ENCODE peak calls at places on chromosomes 11 and 22, in nine cellular contexts. B is ascending aorta, D is GM20000, N is AG10803, S is ecto neural progenitor cell, V is PC-9, Q is progenitor cell of endocrine pancreas, E is MG63, G is NCI-H1417. X is an unnamed sample.
A peak's percentile ranks its signal among the peaks of the same experiment; 100 is the strongest.

GRCh38 chr22:35491908-35492380 is 48.7 kb upstream of the RASD2 start:
- DNase-seq in B (no peak), D (no peak), N (no peak), S (no peak), V (no peak), Q (no peak), E (no peak), G (no peak), X (no peak)

GRCh38 chr11:78300108-78300507 is 111.4 kb downstream of the USP35 start:
- DNase-seq in B (no peak), D (no peak), N (no peak), S (no peak), V (no peak), Q (no peak), E (no peak), G (no peak), X (no peak)

GRCh38 chr22:45671051-45671782 is 417 bp upstream of the ATXN10 start:
- DNase-seq in B (no peak), D (no peak), N (peak; percentile 23), S (peak; percentile 58), V (no peak), Q (peak; percentile 12), E (no peak), G (peak; percentile 9), X (no peak)

GRCh38 chr11:34970480-34970879 is 54.1 kb downstream of the PDHX start:
- DNase-seq in B (no peak), D (no peak), N (peak; percentile 72), S (no peak), V (no peak), Q (no peak), E (no peak), G (no peak), X (no peak)

GRCh38 chr11:13105237-13105844 is 96.2 kb downstream of the RASSF10 start:
- DNase-seq in B (no peak), D (no peak), N (no peak), S (no peak), V (no peak), Q (no peak), E (no peak), G (peak; percentile 92), X (no peak)

GRCh38 chr11:36564376-36565032 is 3.3 kb upstream of the RAG1 start:
- DNase-seq in B (no peak), D (peak; percentile 53), N (peak; percentile 59), S (peak; percentile 58), V (no peak), Q (peak; percentile 18), E (peak; percentile 10), G (peak; percentile 78), X (peak; percentile 58)

GRCh38 chr11:118846181-118846946 is 37.3 kb upstream of the CXCR5 start:
- DNase-seq in B (no peak), D (no peak), N (no peak), S (no peak), V (no peak), Q (no peak), E (no peak), G (no peak), X (no peak)

GRCh38 chr11:47156333-47156732 is 20.3 kb downstream of the ARFGAP2 start:
- DNase-seq in B (no peak), D (no peak), N (no peak), S (no peak), V (no peak), Q (no peak), E (no peak), G (no peak), X (no peak)

GRCh38 chr11:10764412-10764811 is 13.4 kb downstream of the CTR9 start:
- DNase-seq in B (no peak), D (no peak), N (no peak), S (no peak), V (no peak), Q (no peak), E (no peak), G (no peak), X (no peak)

GRCh38 chr11:92751594-92751993 is 217.9 kb upstream of the MTNR1B start:
- DNase-seq in B (no peak), D (no peak), N (peak; percentile 38), S (no peak), V (no peak), Q (no peak), E (no peak), G (no peak), X (no peak)

GRCh38 chr11:13468750-13469149 is 5.7 kb upstream of the BTBD10 start:
- DNase-seq in B (no peak), D (no peak), N (no peak), S (no peak), V (no peak), Q (no peak), E (no peak), G (no peak), X (no peak)

GRCh38 chr11:102727890-102728289 is 3.1 kb upstream of the MMP8 start:
- DNase-seq in B (no peak), D (no peak), N (peak; percentile 46), S (no peak), V (no peak), Q (no peak), E (peak; percentile 23), G (no peak), X (peak; percentile 51)

GRCh38 chr22:27107824-27108223 is 450.4 kb downstream of the MIAT start:
- DNase-seq in B (peak; percentile 21), D (no peak), N (peak; percentile 96), S (no peak), V (peak; percentile 96), Q (no peak), E (peak; percentile 84), G (no peak), X (peak; percentile 99)

GRCh38 chr11:35177370-35177769 is 38.4 kb downstream of the CD44 start:
- DNase-seq in B (no peak), D (no peak), N (no peak), S (no peak), V (no peak), Q (no peak), E (no peak), G (no peak), X (peak; percentile 59)

GRCh38 chr11:4071828-4072421 is 22.7 kb upstream of the RRM1 start:
- DNase-seq in B (no peak), D (no peak), N (no peak), S (no peak), V (no peak), Q (no peak), E (no peak), G (peak; percentile 55), X (no peak)

GRCh38 chr22:17479129-17479528 is 84.2 kb upstream of the SLC25A18 start:
- DNase-seq in B (no peak), D (no peak), N (no peak), S (no peak), V (no peak), Q (no peak), E (no peak), G (peak; percentile 57), X (no peak)

GRCh38 chr11:117905524-117905923 is 23.7 kb downstream of the TMPRSS13 start:
- DNase-seq in B (no peak), D (no peak), N (no peak), S (no peak), V (no peak), Q (no peak), E (no peak), G (no peak), X (no peak)

GRCh38 chr22:35604671-35605457 is 12.3 kb downstream of the MB start:
- DNase-seq in B (no peak), D (no peak), N (peak; percentile 9), S (no peak), V (peak; percentile 99), Q (no peak), E (no peak), G (no peak), X (peak; percentile 87)

GRCh38 chr22:42648368-42649260 is 578 bp downstream of the CYB5R3 start:
- DNase-seq in B (no peak), D (peak; percentile 60), N (peak; percentile 51), S (no peak), V (peak; percentile 52), Q (no peak), E (peak; percentile 73), G (peak; percentile 48), X (peak; percentile 64)

GRCh38 chr22:39396797-39397195 is 2.8 kb upstream of the TAB1 start:
- DNase-seq in B (no peak), D (no peak), N (no peak), S (no peak), V (no peak), Q (no peak), E (no peak), G (no peak), X (no peak)

GRCh38 chr11:134244593-134244992 is 8.6 kb downstream of the THYN1 start:
- DNase-seq in B (no peak), D (peak; percentile 39), N (peak; percentile 27), S (no peak), V (no peak), Q (no peak), E (no peak), G (no peak), X (no peak)

GRCh38 chr22:19103881-19104821 is 18.1 kb downstream of the DGCR2 start:
- DNase-seq in B (no peak), D (no peak), N (peak; percentile 56), S (no peak), V (no peak), Q (no peak), E (no peak), G (no peak), X (no peak)

GRCh38 chr22:49214976-49215375 is 612.7 kb downstream of the BRD1 start:
- DNase-seq in B (no peak), D (no peak), N (no peak), S (peak; percentile 32), V (no peak), Q (peak; percentile 7), E (no peak), G (no peak), X (no peak)

GRCh38 chr11:16897460-16898061 is 116.7 kb downstream of the PLEKHA7 start:
- DNase-seq in B (no peak), D (no peak), N (no peak), S (no peak), V (no peak), Q (no peak), E (no peak), G (peak; percentile 100), X (no peak)

GRCh38 chr22:44753189-44754042 is 1.0 kb downstream of the ARHGAP8 start:
- DNase-seq in B (no peak), D (no peak), N (peak; percentile 78), S (peak; percentile 43), V (peak; percentile 67), Q (no peak), E (peak; percentile 22), G (no peak), X (peak; percentile 68)

GRCh38 chr11:118845369-118845768 is 38.3 kb upstream of the CXCR5 start:
- DNase-seq in B (no peak), D (peak; percentile 45), N (peak; percentile 36), S (no peak), V (peak; percentile 84), Q (no peak), E (peak; percentile 50), G (no peak), X (peak; percentile 17)

GRCh38 chr11:77183421-77183984 is 55.5 kb downstream of the MYO7A start:
- DNase-seq in B (no peak), D (no peak), N (no peak), S (no peak), V (no peak), Q (no peak), E (no peak), G (no peak), X (no peak)

GRCh38 chr11:119361056-119361787 is 14.7 kb upstream of the MFRP start:
- DNase-seq in B (peak; percentile 61), D (no peak), N (peak; percentile 71), S (peak; percentile 80), V (peak; percentile 93), Q (no peak), E (peak; percentile 93), G (peak; percentile 80), X (peak; percentile 82)

GRCh38 chr11:76984741-76985140 is 49.5 kb upstream of the B3GNT6 start:
- DNase-seq in B (no peak), D (no peak), N (no peak), S (no peak), V (peak; percentile 74), Q (no peak), E (no peak), G (peak; percentile 28), X (no peak)

GRCh38 chr11:83816572-83817187 is 530.5 kb upstream of the CCDC90B start:
- DNase-seq in B (no peak), D (peak; percentile 14), N (peak; percentile 26), S (no peak), V (no peak), Q (no peak), E (no peak), G (peak; percentile 74), X (no peak)

GRCh38 chr22:28984482-28985158 is 77.0 kb downstream of the C22orf31 start:
- DNase-seq in B (no peak), D (no peak), N (no peak), S (no peak), V (no peak), Q (no peak), E (no peak), G (no peak), X (no peak)

X was measured in Daoy.